ENCODE peak calls at places on chromosomes 7 and 10, in five cellular contexts. J is H4, O is dermis blood vessel endothelial cell, V is AG08395, Q is heart right ventricle. T is an unnamed sample.

GRCh38 chr7:927031-927671 is 27.3 kb downstream of the ADAP1 start:
- DNase-seq in V (no peak), J (no peak), O (no peak), Q (no peak), T (no peak)

GRCh38 chr10:102280397-102281015 is 35.2 kb downstream of the GBF1 start:
- DNase-seq in Q (peak; percentile 71), V (no peak), J (no peak), O (peak; percentile 77), T (no peak)

GRCh38 chr7:5472432-5473315 is 49.0 kb upstream of the TNRC18 start:
- DNase-seq in J (no peak), Q (no peak), O (no peak), V (no peak), T (no peak)

GRCh38 chr10:101218423-101219136 is 10.7 kb downstream of the LBX1 start:
- DNase-seq in V (no peak), O (no peak), J (no peak), Q (no peak), T (no peak)

GRCh38 chr7:69654381-69654780 is 56.1 kb downstream of the AUTS2 start:
- DNase-seq in Q (no peak), O (no peak), V (no peak), J (peak; percentile 34), T (no peak)

GRCh38 chr10:100442548-100442947 is 20.3 kb upstream of the WNT8B start:
- DNase-seq in J (no peak), V (no peak), Q (no peak), O (no peak), T (no peak)

GRCh38 chr10:88392222-88392621 is 190.9 kb downstream of the RNLS start:
- DNase-seq in J (no peak), V (no peak), O (no peak), Q (no peak), T (no peak)

GRCh38 chr7:106723398-106723797 is 62.4 kb upstream of the CCDC71L start:
- DNase-seq in V (no peak), O (no peak), J (no peak), Q (no peak), T (no peak)

GRCh38 chr10:114271779-114272167 is 32.7 kb downstream of the VWA2 start:
- DNase-seq in J (peak; percentile 96), O (peak; percentile 87), V (peak; percentile 93), Q (peak; percentile 57), T (no peak)

GRCh38 chr7:128963327-128963757 is 25.6 kb downstream of the IRF5 start:
- DNase-seq in J (no peak), V (no peak), Q (no peak), O (no peak), T (no peak)

GRCh38 chr10:4812952-4813351 is 13.1 kb upstream of the AKR1E2 start:
- DNase-seq in J (peak; percentile 55), O (peak; percentile 78), Q (no peak), V (peak; percentile 75), T (no peak)

GRCh38 chr10:28839600-28840007 is 162.3 kb downstream of the BAMBI start:
- DNase-seq in V (no peak), J (no peak), Q (peak; percentile 59), O (peak; percentile 1), T (no peak)

GRCh38 chr10:3803884-3804741 is 19.1 kb upstream of the KLF6 start:
- DNase-seq in V (no peak), O (peak; percentile 65), J (no peak), Q (no peak), T (no peak)

GRCh38 chr10:28690545-28690944 is 13.2 kb downstream of the BAMBI start:
- DNase-seq in J (no peak), Q (no peak), O (no peak), V (no peak), T (no peak)

GRCh38 chr7:83655951-83656556 is 7.1 kb upstream of the SEMA3E start:
- DNase-seq in Q (no peak), V (peak; percentile 51), J (peak; percentile 72), O (peak; percentile 69), T (no peak)

GRCh38 chr7:51253157-51253556 is 63.5 kb downstream of the COBL start:
- DNase-seq in V (no peak), Q (no peak), J (no peak), O (no peak), T (no peak)

GRCh38 chr10:87837445-87837844 is 19.4 kb upstream of the ATAD1 start:
- DNase-seq in J (no peak), Q (no peak), V (no peak), O (no peak), T (no peak)

GRCh38 chr10:110357252-110357780 is 52.6 kb upstream of the SMNDC1 start:
- DNase-seq in Q (no peak), V (peak; percentile 88), J (peak; percentile 72), O (peak; percentile 76), T (no peak)

GRCh38 chr7:142960955-142961512 is 1.1 kb downstream of the KEL start:
- DNase-seq in V (no peak), J (no peak), O (no peak), Q (no peak), T (no peak)

GRCh38 chr10:78545756-78546155 is 512.1 kb downstream of the RPS24 start:
- DNase-seq in J (no peak), Q (no peak), O (no peak), V (no peak), T (no peak)

GRCh38 chr7:41383596-41383995 is 319.3 kb downstream of the INHBA start:
- DNase-seq in Q (no peak), O (no peak), V (peak; percentile 4), J (no peak), T (no peak)

GRCh38 chr7:155590215-155591023 is 44.1 kb upstream of the CNPY1 start:
- DNase-seq in O (peak; percentile 43), Q (peak; percentile 13), V (no peak), J (peak; percentile 80), T (no peak)

GRCh38 chr7:30065746-30066145 is 37.5 kb downstream of the PLEKHA8 start:
- DNase-seq in Q (no peak), J (no peak), V (no peak), O (no peak), T (no peak)